ENCODE peak calls at places on chromosomes 2 and 18, in six cellular contexts. One of them, this sample, is unnamed.

GRCh38 chr2:28958689-28959088 is 22.4 kb upstream of the TOGARAM2 start:
- DNase-seq in neural progenitor cell: peak; percentile 90
- DNase-seq in IMR-90: peak; percentile 74
- DNase-seq in uterus: peak; percentile 33
- DNase-seq in stomach: no peak
- DNase-seq in fibroblast of lung: peak; percentile 78
- DNase-seq in this sample: peak; percentile 65

GRCh38 chr2:70553584-70554337 is at the start of gene TGFA:
- DNase-seq in neural progenitor cell: peak; percentile 91
- DNase-seq in IMR-90: no peak
- DNase-seq in uterus: peak; percentile 26
- DNase-seq in stomach: peak; percentile 86
- DNase-seq in fibroblast of lung: peak; percentile 2
- DNase-seq in this sample: peak; percentile 57

GRCh38 chr2:62774555-62775366 is 69.2 kb downstream of the EHBP1 start:
- DNase-seq in neural progenitor cell: peak; percentile 21
- DNase-seq in IMR-90: peak; percentile 63
- DNase-seq in uterus: no peak
- DNase-seq in stomach: no peak
- DNase-seq in fibroblast of lung: peak; percentile 70
- DNase-seq in this sample: peak; percentile 32

GRCh38 chr2:156181208-156181607 is 151.3 kb downstream of the NR4A2 start:
- DNase-seq in neural progenitor cell: no peak
- DNase-seq in IMR-90: no peak
- DNase-seq in uterus: no peak
- DNase-seq in stomach: no peak
- DNase-seq in fibroblast of lung: no peak
- DNase-seq in this sample: no peak

GRCh38 chr2:44053456-44053855 is 57.7 kb upstream of the LRPPRC start:
- DNase-seq in neural progenitor cell: no peak
- DNase-seq in IMR-90: no peak
- DNase-seq in uterus: no peak
- DNase-seq in stomach: no peak
- DNase-seq in fibroblast of lung: no peak
- DNase-seq in this sample: no peak

GRCh38 chr2:100877555-100877954 is 57.6 kb downstream of the NPAS2 start:
- DNase-seq in neural progenitor cell: no peak
- DNase-seq in IMR-90: peak; percentile 63
- DNase-seq in uterus: no peak
- DNase-seq in stomach: peak; percentile 22
- DNase-seq in fibroblast of lung: peak; percentile 74
- DNase-seq in this sample: no peak

GRCh38 chr2:165700511-165700910 is 93.5 kb downstream of the GALNT3 start:
- DNase-seq in neural progenitor cell: peak; percentile 58
- DNase-seq in IMR-90: no peak
- DNase-seq in uterus: no peak
- DNase-seq in stomach: no peak
- DNase-seq in fibroblast of lung: no peak
- DNase-seq in this sample: no peak

GRCh38 chr2:158797963-158798700 is 3.0 kb downstream of the DAPL1 start:
- DNase-seq in neural progenitor cell: no peak
- DNase-seq in IMR-90: no peak
- DNase-seq in uterus: no peak
- DNase-seq in stomach: no peak
- DNase-seq in fibroblast of lung: no peak
- DNase-seq in this sample: no peak

GRCh38 chr2:145593991-145594702 is 1074.2 kb upstream of the ZEB2 start:
- DNase-seq in neural progenitor cell: peak; percentile 29
- DNase-seq in IMR-90: peak; percentile 84
- DNase-seq in uterus: no peak
- DNase-seq in stomach: no peak
- DNase-seq in fibroblast of lung: peak; percentile 66
- DNase-seq in this sample: no peak

GRCh38 chr2:228181098-228182019 is at the start of gene SPHKAP:
- DNase-seq in neural progenitor cell: peak; percentile 60
- DNase-seq in IMR-90: no peak
- DNase-seq in uterus: no peak
- DNase-seq in stomach: no peak
- DNase-seq in fibroblast of lung: peak; percentile 14
- DNase-seq in this sample: no peak

GRCh38 chr2:207332473-207333212 is 166.9 kb upstream of the KLF7 start:
- DNase-seq in neural progenitor cell: no peak
- DNase-seq in IMR-90: peak; percentile 30
- DNase-seq in uterus: no peak
- DNase-seq in stomach: no peak
- DNase-seq in fibroblast of lung: no peak
- DNase-seq in this sample: no peak

GRCh38 chr2:238216651-238217184 is 13.2 kb upstream of the ILKAP start:
- DNase-seq in neural progenitor cell: no peak
- DNase-seq in IMR-90: no peak
- DNase-seq in uterus: no peak
- DNase-seq in stomach: no peak
- DNase-seq in fibroblast of lung: no peak
- DNase-seq in this sample: no peak

GRCh38 chr18:10197097-10197496 is 257.3 kb upstream of the APCDD1 start:
- DNase-seq in neural progenitor cell: no peak
- DNase-seq in IMR-90: no peak
- DNase-seq in uterus: no peak
- DNase-seq in stomach: no peak
- DNase-seq in fibroblast of lung: no peak
- DNase-seq in this sample: peak; percentile 44

GRCh38 chr2:172953411-172953810 is 122.2 kb upstream of the MAP3K20 start:
- DNase-seq in neural progenitor cell: no peak
- DNase-seq in IMR-90: no peak
- DNase-seq in uterus: no peak
- DNase-seq in stomach: no peak
- DNase-seq in fibroblast of lung: no peak
- DNase-seq in this sample: no peak

GRCh38 chr18:9233771-9234440 is 97.3 kb downstream of the ANKRD12 start:
- DNase-seq in neural progenitor cell: peak; percentile 22
- DNase-seq in IMR-90: no peak
- DNase-seq in uterus: no peak
- DNase-seq in stomach: no peak
- DNase-seq in fibroblast of lung: no peak
- DNase-seq in this sample: no peak

GRCh38 chr2:85477884-85478283 is 59.4 kb downstream of the SH2D6 start:
- DNase-seq in neural progenitor cell: no peak
- DNase-seq in IMR-90: no peak
- DNase-seq in uterus: no peak
- DNase-seq in stomach: no peak
- DNase-seq in fibroblast of lung: no peak
- DNase-seq in this sample: no peak

GRCh38 chr2:183123959-183124221 is 353 bp upstream of the NUP35 start:
- DNase-seq in neural progenitor cell: no peak
- DNase-seq in IMR-90: no peak
- DNase-seq in uterus: no peak
- DNase-seq in stomach: no peak
- DNase-seq in fibroblast of lung: no peak
- DNase-seq in this sample: no peak

GRCh38 chr2:183124222-183124956 is at the start of gene NUP35:
- DNase-seq in neural progenitor cell: peak; percentile 92
- DNase-seq in IMR-90: peak; percentile 90
- DNase-seq in uterus: peak; percentile 88
- DNase-seq in stomach: peak; percentile 90
- DNase-seq in fibroblast of lung: peak; percentile 93
- DNase-seq in this sample: peak; percentile 95

GRCh38 chr2:183126635-183127034 is 2.4 kb downstream of the NUP35 start:
- DNase-seq in neural progenitor cell: no peak
- DNase-seq in IMR-90: no peak
- DNase-seq in uterus: no peak
- DNase-seq in stomach: no peak
- DNase-seq in fibroblast of lung: no peak
- DNase-seq in this sample: no peak

GRCh38 chr2:183124957-183125255 is 663 bp downstream of the NUP35 start:
- DNase-seq in neural progenitor cell: no peak
- DNase-seq in IMR-90: no peak
- DNase-seq in uterus: no peak
- DNase-seq in stomach: no peak
- DNase-seq in fibroblast of lung: no peak
- DNase-seq in this sample: no peak

GRCh38 chr2:183125659-183126341 is 1.6 kb downstream of the NUP35 start:
- DNase-seq in neural progenitor cell: no peak
- DNase-seq in IMR-90: no peak
- DNase-seq in uterus: no peak
- DNase-seq in stomach: no peak
- DNase-seq in fibroblast of lung: no peak
- DNase-seq in this sample: no peak
- H3K4me3 ChIP-seq in neural progenitor cell: peak overlapping the region; percentile 81
- H3K4me3 ChIP-seq in IMR-90: no peak overlapping the region
- H3K4me3 ChIP-seq in uterus: no peak overlapping the region
- H3K4me3 ChIP-seq in stomach: no peak overlapping the region
- H3K4me3 ChIP-seq in fibroblast of lung: peak overlapping the region; percentile 67
- H3K4me3 ChIP-seq in this sample: no peak overlapping the region

GRCh38 chr2:202036601-202037037 is 3.0 kb downstream of the FZD7 start:
- DNase-seq in neural progenitor cell: peak; percentile 91
- DNase-seq in IMR-90: peak; percentile 35
- DNase-seq in uterus: peak; percentile 22
- DNase-seq in stomach: no peak
- DNase-seq in fibroblast of lung: peak; percentile 46
- DNase-seq in this sample: no peak

GRCh38 chr2:202035941-202036372 is 2.3 kb downstream of the FZD7 start:
- DNase-seq in neural progenitor cell: peak; percentile 60
- DNase-seq in IMR-90: peak; percentile 41
- DNase-seq in uterus: peak; percentile 31
- DNase-seq in stomach: no peak
- DNase-seq in fibroblast of lung: no peak
- DNase-seq in this sample: no peak

GRCh38 chr2:202038471-202039277 is 5.0 kb downstream of the FZD7 start:
- DNase-seq in neural progenitor cell: peak; percentile 48
- DNase-seq in IMR-90: peak; percentile 62
- DNase-seq in uterus: no peak
- DNase-seq in stomach: no peak
- DNase-seq in fibroblast of lung: peak; percentile 46
- DNase-seq in this sample: no peak

GRCh38 chr2:202035089-202035940 is 1.7 kb downstream of the FZD7 start:
- DNase-seq in neural progenitor cell: peak; percentile 85
- DNase-seq in IMR-90: peak; percentile 87
- DNase-seq in uterus: peak; percentile 63
- DNase-seq in stomach: peak; percentile 43
- DNase-seq in fibroblast of lung: peak; percentile 88
- DNase-seq in this sample: peak; percentile 54

GRCh38 chr2:202037086-202037485 is 3.4 kb downstream of the FZD7 start:
- DNase-seq in neural progenitor cell: peak; percentile 60
- DNase-seq in IMR-90: peak; percentile 63
- DNase-seq in uterus: no peak
- DNase-seq in stomach: no peak
- DNase-seq in fibroblast of lung: peak; percentile 65
- DNase-seq in this sample: no peak
- H3K27ac ChIP-seq in neural progenitor cell: peak overlapping the region; percentile 69
- H3K27ac ChIP-seq in IMR-90: peak overlapping the region; percentile 94
- H3K27ac ChIP-seq in uterus: peak overlapping the region; percentile 98
- H3K27ac ChIP-seq in stomach: peak overlapping the region; percentile 88
- H3K27ac ChIP-seq in fibroblast of lung: peak overlapping the region; percentile 52
- H3K27ac ChIP-seq in this sample: no peak overlapping the region

GRCh38 chr2:27249077-27249890 is 13.6 kb downstream of the SLC30A3 start:
- DNase-seq in neural progenitor cell: no peak
- DNase-seq in IMR-90: no peak
- DNase-seq in uterus: no peak
- DNase-seq in stomach: no peak
- DNase-seq in fibroblast of lung: no peak
- DNase-seq in this sample: no peak

GRCh38 chr2:27247893-27248292 is 15.0 kb downstream of the SLC30A3 start:
- DNase-seq in neural progenitor cell: no peak
- DNase-seq in IMR-90: no peak
- DNase-seq in uterus: no peak
- DNase-seq in stomach: no peak
- DNase-seq in fibroblast of lung: no peak
- DNase-seq in this sample: no peak

GRCh38 chr2:27251786-27252185 is 11.1 kb downstream of the SLC30A3 start:
- DNase-seq in neural progenitor cell: no peak
- DNase-seq in IMR-90: no peak
- DNase-seq in uterus: no peak
- DNase-seq in stomach: no peak
- DNase-seq in fibroblast of lung: no peak
- DNase-seq in this sample: no peak

GRCh38 chr2:27249891-27250651 is 12.8 kb downstream of the SLC30A3 start:
- DNase-seq in neural progenitor cell: peak; percentile 90
- DNase-seq in IMR-90: peak; percentile 31
- DNase-seq in uterus: no peak
- DNase-seq in stomach: peak; percentile 60
- DNase-seq in fibroblast of lung: peak; percentile 47
- DNase-seq in this sample: peak; percentile 68

DNA sequence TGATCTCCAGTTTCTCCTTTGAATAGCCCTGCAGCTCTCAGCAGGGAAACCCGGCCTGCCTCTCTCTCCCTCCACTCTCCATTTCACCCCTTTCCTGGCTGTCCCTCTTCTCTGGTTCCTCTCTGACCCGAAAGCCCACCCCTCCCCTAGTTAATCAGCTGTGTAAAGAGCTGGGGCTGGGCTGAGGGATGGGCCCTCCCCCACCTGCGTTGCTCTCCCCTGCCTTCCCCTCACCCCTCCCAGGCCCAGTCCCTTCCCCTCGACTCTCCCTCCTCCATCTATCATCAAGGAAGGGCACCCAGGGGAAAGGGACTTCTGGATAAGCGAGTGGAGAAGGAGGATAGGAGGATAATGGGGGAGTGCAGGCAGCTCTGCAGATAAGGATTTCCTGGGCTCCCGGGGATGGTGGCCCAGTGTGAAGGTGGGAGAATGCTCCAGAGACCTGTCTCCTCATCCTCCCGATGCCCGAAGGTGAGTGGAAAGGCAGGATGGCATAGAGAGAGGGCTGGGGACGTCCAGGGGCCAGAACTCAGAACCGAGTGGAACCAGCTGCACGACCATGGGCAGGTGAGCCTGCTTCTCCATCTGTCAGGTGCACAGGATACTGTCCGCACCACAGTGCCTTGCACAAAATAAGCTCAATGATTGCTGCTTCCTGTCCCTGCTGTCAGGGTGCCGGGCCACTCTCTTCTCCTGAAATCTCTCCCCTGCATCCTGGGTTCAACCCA is 12.0 kb downstream of the SLC30A3 start:
- DNase-seq in neural progenitor cell: no peak
- DNase-seq in IMR-90: no peak
- DNase-seq in uterus: no peak
- DNase-seq in stomach: no peak
- DNase-seq in fibroblast of lung: no peak
- DNase-seq in this sample: no peak
- H3K4me3 ChIP-seq in neural progenitor cell: peak overlapping the region; percentile 27
- H3K4me3 ChIP-seq in IMR-90: no peak overlapping the region
- H3K4me3 ChIP-seq in uterus: no peak overlapping the region
- H3K4me3 ChIP-seq in stomach: no peak overlapping the region
- H3K4me3 ChIP-seq in fibroblast of lung: no peak overlapping the region
- H3K4me3 ChIP-seq in this sample: no peak overlapping the region

GRCh38 chr2:68829764-68830163 is 41.4 kb downstream of the BMP10 start:
- DNase-seq in neural progenitor cell: no peak
- DNase-seq in IMR-90: no peak
- DNase-seq in uterus: no peak
- DNase-seq in stomach: no peak
- DNase-seq in fibroblast of lung: no peak
- DNase-seq in this sample: no peak
- H3K27ac ChIP-seq in neural progenitor cell: no peak overlapping the region
- H3K27ac ChIP-seq in IMR-90: peak overlapping the region; percentile 61
- H3K27ac ChIP-seq in uterus: peak overlapping the region; percentile 88
- H3K27ac ChIP-seq in stomach: peak overlapping the region; percentile 81
- H3K27ac ChIP-seq in fibroblast of lung: peak overlapping the region; percentile 34
- H3K27ac ChIP-seq in this sample: peak overlapping the region; percentile 79

This sample was measured in testis.